ENCODE peak calls at places on chromosomes 4 and X, in nine cellular contexts. R, X, Z, D, O, L, U, H and Q are unnamed samples.

GRCh38 chr4:76804060-76804459 is 93.9 kb downstream of the SOWAHB start:
- DNase-seq in L (no peak), X (no peak), O (no peak), R (no peak), U (no peak), Z (no peak), H (no peak), D (no peak), Q (no peak)

GRCh38 chr4:122772311-122772710 is 39.8 kb downstream of the BBS12 start:
- DNase-seq in R (no peak), D (no peak), Z (no peak), O (peak; percentile 83), X (no peak), U (no peak), L (no peak), H (no peak), Q (no peak)

GRCh38 chrX:118855681-118856310 is 32.2 kb downstream of the ZCCHC12 start:
- DNase-seq in X (no peak), H (no peak), U (no peak), Z (no peak), R (no peak), D (no peak), O (no peak), L (no peak), Q (no peak)

GRCh38 chrX:9530848-9531274 is 66.0 kb downstream of the TBL1X start:
- DNase-seq in L (peak; percentile 79), X (peak; percentile 76), R (peak; percentile 83), Z (peak; percentile 52), O (peak; percentile 25), U (peak; percentile 80), H (peak; percentile 55), D (no peak), Q (peak; percentile 28)

GRCh38 chrX:9578083-9578779 is 113.4 kb downstream of the TBL1X start:
- DNase-seq in X (no peak), L (no peak), Z (no peak), H (no peak), D (no peak), O (no peak), R (no peak), U (no peak), Q (no peak)

GRCh38 chrX:139844163-139844562 is 88.7 kb downstream of the ATP11C start:
- DNase-seq in D (no peak), Z (no peak), O (peak; percentile 43), X (no peak), L (no peak), H (no peak), R (no peak), U (no peak), Q (no peak)

GRCh38 chr4:31045724-31046318 is 325.7 kb downstream of the PCDH7 start:
- DNase-seq in H (no peak), X (no peak), R (peak; percentile 45), Z (no peak), U (no peak), L (no peak), O (peak; percentile 69), D (no peak), Q (no peak)

GRCh38 chrX:13476384-13476783 is 93.0 kb upstream of the EGFL6 start:
- DNase-seq in X (no peak), L (no peak), R (no peak), U (no peak), H (no peak), O (no peak), D (no peak), Z (no peak), Q (no peak)

GRCh38 chrX:153576239-153576870 is 22.6 kb downstream of the CCNQ start:
- DNase-seq in X (no peak), L (no peak), R (no peak), H (no peak), O (no peak), U (no peak), Z (no peak), D (no peak), Q (no peak)

GRCh38 chrX:40300286-40300890 is 202.6 kb upstream of the BCOR start:
- DNase-seq in Z (no peak), L (no peak), X (no peak), R (no peak), U (no peak), O (no peak), D (no peak), H (no peak), Q (no peak)

GRCh38 chr4:121668368-121669162 is 28.2 kb downstream of the ANXA5 start:
- DNase-seq in X (no peak), L (peak; percentile 96), O (peak; percentile 30), R (peak; percentile 98), U (no peak), D (no peak), Z (no peak), H (peak; percentile 91), Q (no peak)

GRCh38 chr4:40003986-40004385 is 26.3 kb upstream of the PDS5A start:
- DNase-seq in Z (no peak), L (no peak), D (no peak), R (peak; percentile 5), H (peak; percentile 16), O (peak; percentile 56), U (no peak), X (no peak), Q (no peak)

GRCh38 chrX:11151799-11152591 is 40.9 kb downstream of the HCCS start:
- DNase-seq in X (no peak), L (no peak), U (no peak), D (no peak), Z (no peak), O (no peak), H (no peak), R (no peak), Q (no peak)

GRCh38 chr4:112007361-112007760 is 137.9 kb upstream of the FAM241A start:
- DNase-seq in X (no peak), U (no peak), H (no peak), Z (no peak), O (no peak), R (no peak), L (no peak), D (no peak), Q (no peak)

GRCh38 chr4:5782829-5783476 is 72.0 kb downstream of the EVC start:
- DNase-seq in X (no peak), L (no peak), D (no peak), R (no peak), H (no peak), O (no peak), Z (peak; percentile 17), U (peak; percentile 7), Q (no peak)

GRCh38 chrX:87236836-87237235 is 280.8 kb upstream of the KLHL4 start:
- DNase-seq in X (no peak), R (no peak), H (no peak), Z (no peak), U (no peak), O (no peak), L (no peak), D (no peak), Q (no peak)

GRCh38 chr4:10403633-10404445 is 53.4 kb downstream of the ZNF518B start:
- DNase-seq in Z (no peak), X (peak; percentile 5), U (no peak), L (no peak), R (peak; percentile 37), D (peak; percentile 31), H (no peak), O (peak; percentile 60), Q (no peak)

GRCh38 chr4:174086829-174087799 is 196.4 kb downstream of the FBXO8 start:
- DNase-seq in R (no peak), D (no peak), H (no peak), O (no peak), X (no peak), Z (no peak), L (no peak), U (no peak), Q (no peak)

GRCh38 chrX:50115973-50116372 is 84.8 kb downstream of the AKAP4 start:
- DNase-seq in H (no peak), O (no peak), D (no peak), U (no peak), X (no peak), R (no peak), L (no peak), Z (no peak), Q (no peak)
- TF ChIP-seq CTCF in H (no peak), O (no peak), D (no peak), U (no peak), X (no peak), R (no peak), L (no peak), Z (no peak), Q (no peak)

GRCh38 chrX:102784550-102784949 is 64.0 kb downstream of the GPRASP3 start:
- DNase-seq in D (no peak), Z (no peak), H (no peak), X (no peak), O (no peak), L (no peak), R (no peak), U (no peak), Q (no peak)

GRCh38 chrX:102787283-102787682 is 66.7 kb downstream of the GPRASP3 start:
- DNase-seq in U (no peak), Z (no peak), H (no peak), R (no peak), L (no peak), O (no peak), D (no peak), X (no peak), Q (no peak)
- TF ChIP-seq CTCF in U (no peak), Z (no peak), H (no peak), R (no peak), L (no peak), O (no peak), D (no peak), X (no peak), Q (no peak)

DNA sequence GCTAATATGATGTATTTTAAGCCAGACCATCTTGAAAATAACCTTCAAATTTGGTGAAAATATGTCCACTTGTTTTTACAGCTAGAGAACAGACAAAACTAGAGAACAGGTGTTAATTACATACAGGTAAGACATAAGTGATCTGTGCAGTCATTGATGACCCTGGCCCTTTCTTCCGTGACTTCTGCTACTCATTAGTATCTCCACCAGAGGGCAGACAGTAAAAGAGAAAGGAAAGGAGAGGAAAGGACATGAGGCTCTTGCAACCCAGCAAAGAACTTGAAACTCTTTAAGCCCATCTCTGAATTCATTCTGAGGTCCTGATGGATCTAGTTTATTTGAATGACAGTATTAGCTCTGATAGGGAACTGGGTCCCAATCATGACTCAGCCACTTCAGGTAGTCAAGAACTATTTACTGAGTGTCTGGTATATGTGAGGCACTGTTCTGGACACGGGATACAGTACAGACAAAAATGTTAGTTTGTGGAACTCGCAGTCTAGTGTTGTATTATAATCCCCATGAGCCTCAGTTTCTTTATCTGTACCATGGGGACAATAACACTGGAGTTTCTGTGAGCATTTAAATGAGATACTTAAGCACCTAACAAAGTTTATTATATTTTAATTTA is 121.0 kb upstream of the TEX13D start:
- DNase-seq in Z (no peak), R (no peak), H (no peak), L (no peak), D (peak; percentile 8), U (no peak), X (peak; percentile 20), O (peak; percentile 44), Q (no peak)
- TF ChIP-seq CTCF in Z (no peak), R (peak; percentile 57), H (peak; percentile 54), L (peak; percentile 58), D (peak; percentile 22), U (peak; percentile 39), X (peak; percentile 46), O (peak; percentile 67), Q (no peak)

DNA sequence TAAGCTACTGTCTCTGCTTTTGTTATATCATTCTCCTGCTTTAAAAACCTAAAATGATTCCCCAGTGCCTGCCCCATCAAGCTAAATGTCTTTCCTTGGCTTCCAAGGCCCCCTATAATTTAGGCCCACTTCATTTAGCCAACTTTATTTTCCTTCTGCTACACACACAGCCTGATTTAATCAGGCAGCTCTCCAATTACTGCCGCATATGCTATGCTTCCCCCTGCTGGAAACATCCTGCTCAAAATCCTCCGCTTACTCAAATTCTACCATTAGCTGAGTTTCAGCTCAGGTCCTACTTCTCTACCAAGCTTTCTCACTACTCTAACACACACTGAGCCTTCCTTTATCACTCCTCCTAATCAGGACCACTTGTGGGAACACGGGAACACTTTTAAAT is 17.0 kb downstream of the LAMP2 start:
- DNase-seq in R (peak; percentile 47), X (peak; percentile 8), H (no peak), Z (no peak), L (no peak), O (peak; percentile 30), D (no peak), U (no peak), Q (no peak)
- TF ChIP-seq CTCF in R (peak; percentile 56), X (peak; percentile 23), H (peak; percentile 59), Z (no peak), L (peak; percentile 59), O (peak; percentile 51), D (peak; percentile 11), U (no peak), Q (no peak)